ENCODE peak calls at places on chromosomes 2 and 18, in seven cellular contexts. O, U, K, G, A, I and B are unnamed samples.

GRCh38 chr2:158973511-158973956 is 5.1 kb downstream of the TANC1 start:
- DNase-seq in O (no peak), U (no peak), K (no peak), G (no peak), A (no peak), I (no peak), B (peak)

GRCh38 chr2:98463081-98463481 is 18.4 kb downstream of the INPP4A start:
- DNase-seq in O (no peak), U (no peak), K (no peak), G (no peak), A (no peak), I (no peak), B (no peak)

GRCh38 chr2:27527182-27527581 is 30.5 kb downstream of the GCKR start:
- DNase-seq in O (no peak), U (no peak), K (peak), G (no peak), A (no peak), I (no peak), B (no peak)

GRCh38 chr2:168796583-168797285 is 5.7 kb upstream of the NOSTRIN start:
- DNase-seq in O (no peak), U (no peak), K (no peak), G (no peak), A (no peak), I (peak), B (no peak)

GRCh38 chr2:64695656-64696310 is 42.1 kb upstream of the SERTAD2 start:
- DNase-seq in O (no peak), U (no peak), K (no peak), G (no peak), A (no peak), I (no peak), B (no peak)

GRCh38 chr2:142535311-142535710 is 342.2 kb upstream of the KYNU start:
- DNase-seq in O (no peak), U (no peak), K (no peak), G (no peak), A (no peak), I (no peak), B (no peak)

GRCh38 chr18:75408554-75409506 is 18.7 kb downstream of the SMIM21 start:
- DNase-seq in O (no peak), U (no peak), K (peak), G (peak), A (no peak), I (no peak), B (no peak)

GRCh38 chr2:86764661-86765307 is 25.9 kb downstream of the CD8A start:
- DNase-seq in O (no peak), U (peak), K (peak), G (peak), A (no peak), I (peak), B (no peak)

GRCh38 chr2:63073994-63074393 is 23.4 kb downstream of the OTX1 start:
- DNase-seq in O (no peak), U (no peak), K (no peak), G (no peak), A (no peak), I (no peak), B (no peak)

GRCh38 chr2:63081404-63081803 is 30.8 kb downstream of the OTX1 start:
- DNase-seq in O (no peak), U (no peak), K (no peak), G (no peak), A (no peak), I (no peak), B (no peak)

GRCh38 chr2:63078852-63079606 is 28.4 kb downstream of the OTX1 start:
- DNase-seq in O (no peak), U (peak), K (peak), G (peak), A (no peak), I (peak), B (no peak)
- TF ChIP-seq JUND in O (no peak), U (no peak), K (no peak), G (no peak), A (no peak), I (no peak), B (no peak)

DNA sequence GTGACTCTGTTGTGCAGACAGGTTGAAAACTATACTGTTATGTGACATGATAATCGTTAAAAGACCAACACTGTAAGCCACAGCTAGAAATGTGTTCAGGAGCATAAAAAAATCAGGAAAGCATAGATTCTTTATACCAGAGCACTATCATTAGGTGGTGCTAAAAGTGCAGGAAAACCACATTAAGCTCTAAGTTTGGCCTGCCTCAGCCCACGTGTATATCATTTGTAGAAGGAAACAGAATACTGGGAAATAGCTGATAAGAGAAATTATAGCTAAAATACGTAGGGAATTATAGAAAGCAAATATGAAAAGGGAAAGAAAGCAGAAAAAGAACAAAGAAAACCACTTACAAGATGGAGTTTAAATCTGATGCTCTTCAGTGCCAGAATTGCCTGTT is 26.5 kb upstream of the C2orf74 start:
- DNase-seq in O (no peak), U (peak), K (peak), G (peak), A (no peak), I (no peak), B (peak)
- TF ChIP-seq JUND in O (no peak), U (no peak), K (no peak), G (no peak), A (no peak), I (no peak), B (no peak)

DNA sequence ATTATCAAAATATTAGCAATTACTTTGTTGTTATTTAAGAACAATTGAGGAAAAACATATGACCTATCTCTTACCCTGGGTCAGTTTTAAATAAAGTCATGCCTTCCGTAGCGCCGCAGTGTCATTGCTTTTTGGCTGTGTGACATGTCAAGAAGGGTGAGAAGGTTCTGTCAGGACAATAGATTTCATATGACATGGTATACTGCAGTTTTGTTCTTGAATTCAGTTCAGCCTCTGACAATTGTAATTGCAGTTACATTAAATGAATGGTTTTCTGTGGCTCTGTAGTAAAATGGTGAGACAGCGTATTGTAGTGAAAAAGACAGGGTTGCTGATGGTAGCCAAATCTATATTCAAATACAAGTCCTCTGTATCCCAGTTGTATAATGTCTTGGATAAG is 307.2 kb downstream of the CDH2 start:
- DNase-seq in O (no peak), U (no peak), K (no peak), G (no peak), A (no peak), I (no peak), B (no peak)
- TF ChIP-seq JUND in O (no peak), U (no peak), K (no peak), G (no peak), A (no peak), I (no peak), B (no peak)

GRCh38 chr2:241985986-241986329 is 116.4 kb downstream of the RTP5 start:
- DNase-seq in O (no peak), U (no peak), K (no peak), G (no peak), A (no peak), I (no peak), B (no peak)
- TF ChIP-seq JUND in O (no peak), U (no peak), K (no peak), G (no peak), A (no peak), I (no peak), B (no peak)

DNA sequence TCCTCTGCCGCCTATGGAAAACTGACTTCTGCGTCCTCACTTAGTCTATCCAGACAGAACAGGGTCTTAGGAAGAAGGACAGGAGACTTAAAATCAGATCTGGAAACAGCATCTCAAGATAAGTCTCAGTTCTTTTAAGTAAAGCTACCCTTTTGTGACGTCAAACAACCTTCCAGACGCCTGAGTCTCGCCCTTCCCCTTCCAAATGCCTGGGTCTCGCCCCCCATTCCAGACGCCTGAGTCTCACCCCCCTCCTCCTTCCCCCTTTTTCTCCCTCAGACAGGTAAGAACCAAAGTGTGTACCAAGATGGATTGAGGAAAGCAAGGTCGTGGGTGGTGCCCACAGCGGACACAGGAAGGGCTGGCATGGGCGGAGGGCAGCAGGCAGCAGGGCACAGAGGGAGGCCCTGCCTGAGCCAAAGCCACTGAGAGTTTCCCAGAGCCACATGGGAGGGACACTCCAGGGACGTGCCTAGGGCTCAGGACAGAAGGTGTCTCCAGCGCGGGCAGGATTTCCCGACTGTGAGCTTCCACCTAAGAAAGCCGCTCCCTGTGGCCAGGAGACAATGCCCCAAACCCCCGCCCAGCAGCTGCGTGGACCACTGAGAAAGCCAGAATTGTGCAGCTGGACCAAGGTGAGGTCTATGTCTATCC is 51.3 kb downstream of the ANKMY1 start:
- DNase-seq in O (no peak), U (peak), K (no peak), G (no peak), A (no peak), I (no peak), B (no peak)
- TF ChIP-seq JUND in O (no peak), U (no peak), K (no peak), G (no peak), A (no peak), I (no peak), B (no peak)